ENCODE peak calls at places on chromosomes 1 and 21, in six cellular contexts. N is upper lobe of right lung, D is left ventricle myocardium inferior, W is HCT116, K is adrenal gland, L is aorta. J is an unnamed sample.

GRCh38 chr1:45493116-45493697 is 2.2 kb upstream of the TESK2 start:
- DNase-seq in K (peak; percentile 73), W (peak; percentile 43), N (no peak), D (no peak), L (no peak), J (no peak)

GRCh38 chr1:90262791-90263190 is 267.9 kb downstream of the ZNF326 start:
- DNase-seq in K (no peak), N (no peak), W (no peak), L (no peak), D (no peak), J (no peak)

GRCh38 chr1:15440357-15440756 is 2.1 kb downstream of the CTRC start:
- DNase-seq in W (no peak), N (no peak), D (no peak), K (no peak), L (no peak), J (no peak)

GRCh38 chr1:1397839-1398523 is 1.2 kb downstream of the CCNL2 start:
- DNase-seq in N (no peak), W (no peak), L (no peak), K (no peak), D (no peak), J (no peak)

GRCh38 chr1:159867322-159868064 is 5.0 kb upstream of the VSIG8 start:
- DNase-seq in W (no peak), K (peak; percentile 81), D (no peak), L (no peak), N (peak; percentile 86), J (no peak)

GRCh38 chr1:60111118-60111517 is 37.5 kb upstream of the C1orf87 start:
- DNase-seq in N (no peak), W (no peak), K (no peak), L (no peak), D (no peak), J (no peak)

GRCh38 chr21:42109873-42110525 is 38.9 kb downstream of the UMODL1 start:
- DNase-seq in N (no peak), L (no peak), D (no peak), K (no peak), W (no peak), J (no peak)

GRCh38 chr1:108742268-108742667 is 4.2 kb upstream of the STXBP3 start:
- DNase-seq in D (no peak), L (no peak), W (no peak), K (no peak), N (no peak), J (no peak)

GRCh38 chr1:99992760-99993467 is 23.1 kb downstream of the SLC35A3 start:
- DNase-seq in D (no peak), N (no peak), K (no peak), L (no peak), W (no peak), J (no peak)

GRCh38 chr1:6794164-6794563 is 8.9 kb downstream of the CAMTA1 start:
- DNase-seq in D (no peak), K (no peak), W (peak; percentile 26), N (no peak), L (no peak), J (no peak)

GRCh38 chr1:94120983-94121382 is at the start of gene ABCA4:
- DNase-seq in D (no peak), K (no peak), W (no peak), L (no peak), N (no peak), J (no peak)

GRCh38 chr21:46500224-46500861 is 41.7 kb downstream of the DIP2A start:
- DNase-seq in W (no peak), L (no peak), N (no peak), D (no peak), K (no peak), J (no peak)

GRCh38 chr1:208219659-208220282 is 24.4 kb downstream of the PLXNA2 start:
- DNase-seq in D (peak; percentile 70), K (peak; percentile 75), L (peak; percentile 90), W (no peak), N (peak; percentile 79), J (peak; percentile 85)

GRCh38 chr21:33901421-33902288 is 13.9 kb downstream of the ATP5PO start:
- DNase-seq in L (no peak), N (no peak), W (peak; percentile 38), D (no peak), K (peak; percentile 76), J (no peak)

GRCh38 chr1:42010381-42010780 is 91.7 kb upstream of the HIVEP3 start:
- DNase-seq in W (no peak), K (no peak), L (no peak), D (no peak), N (no peak), J (no peak)

GRCh38 chr1:61504305-61504704 is 220.6 kb downstream of the TM2D1 start:
- DNase-seq in K (no peak), D (no peak), N (no peak), W (no peak), L (no peak), J (no peak)

GRCh38 chr1:155175927-155176371 is 2.3 kb downstream of the TRIM46 start:
- DNase-seq in W (no peak), D (no peak), N (peak; percentile 77), L (peak; percentile 76), K (peak; percentile 63), J (no peak)

GRCh38 chr1:39297534-39297933 is 93.0 kb downstream of the MACF1 start:
- DNase-seq in D (no peak), N (no peak), L (no peak), K (no peak), W (no peak), J (no peak)

GRCh38 chr1:198904356-198904755 is 265.5 kb downstream of the PTPRC start:
- DNase-seq in D (no peak), K (no peak), N (no peak), W (no peak), L (no peak), J (no peak)

GRCh38 chr1:182080040-182080439 is 18.5 kb upstream of the ZNF648 start:
- DNase-seq in N (no peak), D (no peak), K (no peak), L (no peak), W (no peak), J (no peak)

GRCh38 chr1:183609313-183609712 is 19.1 kb upstream of the NCF2 start:
- DNase-seq in L (no peak), W (no peak), K (peak; percentile 86), N (peak; percentile 66), D (peak; percentile 58), J (no peak)

GRCh38 chr1:173255214-173255813 is 48.2 kb upstream of the TNFSF4 start:
- DNase-seq in N (no peak), D (no peak), L (no peak), W (peak; percentile 28), K (no peak), J (no peak)

GRCh38 chr1:47870946-47871750 is 126.0 kb downstream of the TRABD2B start:
- DNase-seq in D (no peak), W (no peak), N (no peak), K (no peak), L (no peak), J (no peak)

GRCh38 chr1:200437556-200438203 is 27.8 kb upstream of the ZNF281 start:
- DNase-seq in L (no peak), D (no peak), W (no peak), K (no peak), N (no peak), J (no peak)

GRCh38 chr1:196623079-196623478 is 14.8 kb upstream of the KCNT2 start:
- DNase-seq in W (no peak), L (no peak), N (no peak), D (no peak), K (no peak), J (no peak)

GRCh38 chr1:96962807-96963206 is 241.2 kb downstream of the PTBP2 start:
- DNase-seq in K (no peak), W (no peak), N (no peak), L (no peak), D (no peak), J (no peak)

GRCh38 chr1:160228431-160228830 is 23.2 kb downstream of the PEA15 start:
- DNase-seq in K (no peak), N (no peak), D (no peak), L (no peak), W (no peak), J (no peak)

GRCh38 chr1:111769517-111770146 is 13.9 kb downstream of the DDX20 start:
- DNase-seq in D (no peak), K (peak; percentile 64), W (peak; percentile 48), L (no peak), N (no peak), J (no peak)

GRCh38 chr1:151143986-151144385 is 2.4 kb downstream of the SEMA6C start:
- DNase-seq in W (no peak), D (no peak), K (peak; percentile 46), N (no peak), L (peak; percentile 38), J (no peak)
- H3K4me3 ChIP-seq in W (no peak overlapping the region), D (peak overlapping the region; percentile 90), K (no peak overlapping the region), N (no peak overlapping the region), L (no peak overlapping the region), J (no peak overlapping the region)

DNA sequence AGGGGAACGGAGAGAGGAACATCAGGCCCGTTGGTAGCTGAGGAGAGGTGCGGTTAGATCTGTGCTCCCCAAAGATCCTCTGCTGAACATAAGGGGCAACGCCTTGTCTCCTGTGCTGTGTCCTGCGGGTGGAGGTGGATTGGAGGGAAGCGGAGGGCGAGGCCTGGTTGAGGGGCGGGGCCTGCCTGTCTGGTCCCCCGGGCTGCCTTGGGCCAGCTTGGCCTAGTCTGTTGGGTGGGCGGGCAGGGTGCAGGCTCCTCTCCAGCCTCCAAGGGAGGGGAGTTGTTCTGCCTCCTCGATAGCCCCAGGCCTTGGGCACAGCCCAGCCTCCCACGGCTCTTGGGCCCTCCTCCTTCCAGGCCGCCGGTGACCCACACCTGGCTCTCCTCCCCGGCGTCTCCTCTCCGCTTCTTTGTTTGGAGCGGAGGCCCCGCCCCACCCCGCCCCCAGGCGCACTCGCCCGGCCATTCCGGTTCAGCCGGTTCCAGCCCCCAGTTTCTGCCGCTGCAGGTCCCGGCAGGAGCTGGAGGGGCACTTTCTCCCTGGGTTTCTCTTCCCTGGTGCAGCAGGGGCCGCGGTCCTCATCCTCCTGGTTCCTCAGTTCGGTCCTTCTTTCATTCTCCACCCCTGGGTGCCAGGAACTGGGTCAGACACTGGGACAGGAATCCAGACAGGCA is 19.4 kb downstream of the PTPRF start:
- DNase-seq in L (peak; percentile 80), D (peak; percentile 28), W (peak; percentile 68), N (peak; percentile 94), K (peak; percentile 62), J (peak; percentile 97)
- H3K4me1 ChIP-seq in L (no peaks in the 10 kb centered on the region), D (peaks cover 13% of the 10 kb centered on the region), W (peaks cover 51% of the 10 kb centered on the region), N (peaks cover 35% of the 10 kb centered on the region), K (peaks cover 5% of the 10 kb centered on the region), J (peaks cover 64% of the 10 kb centered on the region)

GRCh38 chr1:85267313-85267712 is 7.9 kb upstream of the C1orf52 start:
- DNase-seq in D (no peak), W (no peak), K (no peak), N (no peak), L (no peak), J (no peak)

GRCh38 chr1:85259866-85260345 is 444 bp upstream of the C1orf52 start:
- DNase-seq in N (no peak), W (no peak), K (peak; percentile 63), L (no peak), D (no peak), J (no peak)

GRCh38 chr1:85262985-85263384 is 3.5 kb upstream of the C1orf52 start:
- DNase-seq in K (no peak), N (no peak), L (no peak), D (no peak), W (no peak), J (no peak)

GRCh38 chr1:85268801-85269585 is 7.4 kb downstream of the BCL10 start:
- DNase-seq in N (no peak), L (no peak), K (no peak), D (no peak), W (no peak), J (no peak)

GRCh38 chr1:85264150-85264549 is 4.7 kb upstream of the C1orf52 start:
- DNase-seq in N (no peak), D (no peak), K (no peak), L (no peak), W (no peak), J (no peak)
- H3K27ac ChIP-seq in N (no peak overlapping the region), D (no peak overlapping the region), K (no peak overlapping the region), L (no peak overlapping the region), W (no peak overlapping the region), J (no peak overlapping the region)

GRCh38 chr1:116777831-116778830 is 23.9 kb downstream of the CD2 start:
- DNase-seq in K (no peak), W (no peak), D (no peak), L (no peak), N (no peak), J (no peak)
- H3K4me3 ChIP-seq in K (no peak overlapping the region), W (no peak overlapping the region), D (no peak overlapping the region), L (no peak overlapping the region), N (no peak overlapping the region), J (no peak overlapping the region)